ENCODE peak calls at places on chromosomes 2 and 18, in five cellular contexts. H is GM12864, P is EL, B is left kidney, K is prostate gland. M is an unnamed sample.

GRCh38 chr2:11676640-11677039 is 6.6 kb upstream of the NTSR2 start:
- DNase-seq in H (no peak), P (no peak), B (peak; percentile 79), K (no peak), M (no peak)

GRCh38 chr2:223042704-223043118 is 9.3 kb upstream of the KCNE4 start:
- DNase-seq in H (no peak), P (peak; percentile 47), B (no peak), K (no peak), M (no peak)

GRCh38 chr2:28163627-28164279 is 228.9 kb upstream of the FOSL2 start:
- DNase-seq in H (no peak), P (no peak), B (peak; percentile 9), K (no peak), M (no peak)

GRCh38 chr2:164920430-164920829 is 34.9 kb downstream of the SLC38A11 start:
- DNase-seq in H (no peak), P (peak; percentile 93), B (no peak), K (no peak), M (peak; percentile 60)

GRCh38 chr2:230793573-230794359 is 71.0 kb upstream of the ITM2C start:
- DNase-seq in H (no peak), P (peak; percentile 99), B (no peak), K (peak; percentile 82), M (peak; percentile 83)

GRCh38 chr18:49096021-49096420 is 145.3 kb upstream of the SMAD7 start:
- DNase-seq in H (no peak), P (no peak), B (no peak), K (no peak), M (no peak)

GRCh38 chr2:239380831-239381708 is 19.8 kb downstream of the HDAC4 start:
- DNase-seq in H (peak; percentile 37), P (no peak), B (peak; percentile 68), K (no peak), M (no peak)

GRCh38 chr18:24651472-24651871 is 191.0 kb downstream of the HRH4 start:
- DNase-seq in H (no peak), P (no peak), B (no peak), K (no peak), M (no peak)

GRCh38 chr2:209314641-209315040 is 109.2 kb upstream of the MAP2 start:
- DNase-seq in H (no peak), P (peak; percentile 10), B (no peak), K (no peak), M (no peak)

GRCh38 chr2:38720613-38721241 is 30.4 kb downstream of the SRSF7 start:
- DNase-seq in H (peak; percentile 66), P (peak; percentile 94), B (peak; percentile 39), K (peak; percentile 68), M (peak; percentile 61)

GRCh38 chr2:199757466-199757865 is 93.5 kb downstream of the FTCDNL1 start:
- DNase-seq in H (no peak), P (no peak), B (no peak), K (peak; percentile 67), M (no peak)

GRCh38 chr2:88211005-88211808 is 41.1 kb downstream of the THNSL2 start:
- DNase-seq in H (no peak), P (no peak), B (no peak), K (no peak), M (no peak)

GRCh38 chr2:183291436-183291835 is 167.2 kb downstream of the NUP35 start:
- DNase-seq in H (no peak), P (peak; percentile 32), B (no peak), K (no peak), M (no peak)

GRCh38 chr2:85255813-85256581 is 71.8 kb downstream of the TGOLN2 start:
- DNase-seq in H (no peak), P (peak; percentile 71), B (peak; percentile 93), K (peak; percentile 47), M (peak; percentile 81)

GRCh38 chr2:195051401-195051800 is 605.6 kb upstream of the SLC39A10 start:
- DNase-seq in H (no peak), P (no peak), B (no peak), K (no peak), M (no peak)

GRCh38 chr2:21256006-21256405 is 132.2 kb downstream of the TDRD15 start:
- DNase-seq in H (no peak), P (no peak), B (peak; percentile 28), K (no peak), M (no peak)

GRCh38 chr2:145501920-145502319 is 982.0 kb upstream of the ZEB2 start:
- DNase-seq in H (no peak), P (no peak), B (no peak), K (no peak), M (no peak)

GRCh38 chr18:43883886-43884285 is 606.6 kb upstream of the SYT4 start:
- DNase-seq in H (no peak), P (no peak), B (no peak), K (no peak), M (no peak)

M was measured in hepatic stellate cell.